ENCODE peak calls at places on chromosomes 16 and 17, in eight cellular contexts. N is gastroesophageal sphincter, J is IMR-90, L is T-helper 17 cell, C is upper lobe of right lung, Q is lower lobe of right lung, F is body of pancreas, G is left cardiac atrium. W is an unnamed sample.
A peak's percentile ranks its signal among the peaks of the same experiment; 100 is the strongest.

GRCh38 chr16:1458977-1459341 is 14.6 kb upstream of the CCDC154 start:
- ATAC-seq in N (no peak), J (no peak), L (peak; percentile 81), C (no peak), Q (no peak), F (no peak), G (no peak), W (no peak)

GRCh38 chr16:48450367-48450766 is 65.2 kb upstream of the SIAH1 start:
- ATAC-seq in N (no peak), J (peak; percentile 59), L (no peak), C (no peak), Q (no peak), F (no peak), G (no peak), W (no peak)

GRCh38 chr17:35560703-35561102 is at the start of gene SLFN14:
- ATAC-seq in N (no peak), J (no peak), L (no peak), C (peak; percentile 43), Q (no peak), F (no peak), G (no peak), W (no peak)

GRCh38 chr17:76363107-76363801 is 9.5 kb upstream of the PRPSAP1 start:
- ATAC-seq in N (no peak), J (no peak), L (no peak), C (no peak), Q (no peak), F (no peak), G (no peak), W (no peak)

GRCh38 chr16:49523435-49524159 is 150.0 kb downstream of the C16orf78 start:
- ATAC-seq in N (no peak), J (no peak), L (no peak), C (no peak), Q (no peak), F (no peak), G (no peak), W (no peak)

GRCh38 chr16:2149630-2150417 is 1.4 kb downstream of the RAB26 start:
- ATAC-seq in N (no peak), J (no peak), L (no peak), C (no peak), Q (no peak), F (no peak), G (no peak), W (peak; percentile 16)

GRCh38 chr17:21358682-21359482 is 17.3 kb upstream of the KCNJ12 start:
- ATAC-seq in N (peak; percentile 66), J (no peak), L (no peak), C (peak; percentile 80), Q (peak; percentile 77), F (no peak), G (peak; percentile 89), W (no peak)

GRCh38 chr17:77457572-77458201 is 316.9 kb downstream of the SEC14L1 start:
- ATAC-seq in N (no peak), J (no peak), L (no peak), C (no peak), Q (no peak), F (no peak), G (no peak), W (no peak)

GRCh38 chr17:77831497-77832179 is 126.9 kb upstream of the TNRC6C start:
- ATAC-seq in N (no peak), J (peak; percentile 62), L (no peak), C (no peak), Q (no peak), F (no peak), G (peak; percentile 9), W (peak; percentile 71)

GRCh38 chr16:89395150-89396142 is 94.9 kb downstream of the ANKRD11 start:
- ATAC-seq in N (peak; percentile 99), J (peak; percentile 88), L (no peak), C (peak; percentile 92), Q (peak; percentile 96), F (peak; percentile 98), G (peak; percentile 97), W (peak; percentile 96)

GRCh38 chr17:68290268-68290954 is 516 bp downstream of the SLC16A6 start:
- ATAC-seq in N (no peak), J (no peak), L (peak; percentile 21), C (no peak), Q (no peak), F (no peak), G (no peak), W (no peak)

GRCh38 chr16:29665294-29666077 is 2.4 kb downstream of the SPN start:
- ATAC-seq in N (no peak), J (no peak), L (no peak), C (no peak), Q (peak; percentile 11), F (no peak), G (no peak), W (no peak)

GRCh38 chr17:6713130-6713917 is at the start of gene SLC13A5:
- ATAC-seq in N (no peak), J (peak; percentile 74), L (no peak), C (peak; percentile 42), Q (peak; percentile 58), F (no peak), G (peak; percentile 61), W (peak; percentile 83)

GRCh38 chr16:59201160-59201559 is 467.0 kb upstream of the GOT2 start:
- ATAC-seq in N (no peak), J (no peak), L (no peak), C (no peak), Q (no peak), F (no peak), G (no peak), W (no peak)

GRCh38 chr17:48970865-48971687 is 2.7 kb upstream of the GIP start:
- ATAC-seq in N (no peak), J (no peak), L (no peak), C (no peak), Q (no peak), F (no peak), G (no peak), W (peak; percentile 9)

GRCh38 chr17:42676424-42677011 is at the start of gene PLEKHH3:
- ATAC-seq in N (no peak), J (peak; percentile 8), L (no peak), C (no peak), Q (no peak), F (no peak), G (no peak), W (peak; percentile 3)

GRCh38 chr17:75477493-75477862 is 21.0 kb downstream of the TMEM94 start:
- ATAC-seq in N (no peak), J (no peak), L (no peak), C (no peak), Q (no peak), F (no peak), G (no peak), W (no peak)

GRCh38 chr16:64215730-64216129 is 906.1 kb downstream of the CDH11 start:
- ATAC-seq in N (no peak), J (no peak), L (no peak), C (no peak), Q (no peak), F (no peak), G (no peak), W (no peak)

GRCh38 chr16:535446-536405 is 8.2 kb downstream of the CAPN15 start:
- ATAC-seq in N (peak; percentile 56), J (peak; percentile 21), L (no peak), C (peak; percentile 58), Q (peak; percentile 74), F (no peak), G (peak; percentile 16), W (peak; percentile 17)

GRCh38 chr17:7887482-7888183 is 956 bp upstream of the CHD3 start:
- ATAC-seq in N (peak; percentile 89), J (peak; percentile 87), L (peak; percentile 76), C (peak; percentile 89), Q (peak; percentile 92), F (peak; percentile 79), G (peak; percentile 90), W (peak; percentile 84)

GRCh38 chr16:81181013-81181720 is 57.3 kb upstream of the BCO1 start:
- ATAC-seq in N (peak; percentile 93), J (peak; percentile 95), L (no peak), C (peak; percentile 84), Q (peak; percentile 86), F (peak; percentile 91), G (peak; percentile 96), W (peak; percentile 98)

W was measured in SK-N-SH treated with all-trans-retinoic acid at 6 μM for 48 hours.